ENCODE peak calls at places on chromosomes 7 and 10, in six cellular contexts. One of them, this sample, is unnamed.

GRCh38 chr10:99630439-99630838 is 10.2 kb upstream of the SLC25A28 start:
- DNase-seq in hepatocyte: peak; percentile 63
- DNase-seq in esophagus muscularis mucosa: no peak
- DNase-seq in effector memory CD4-positive, alpha-beta T cell: no peak
- DNase-seq in tibial artery: no peak
- DNase-seq in aorta: no peak
- DNase-seq in this sample: no peak

GRCh38 chr7:125173571-125173970 is 243.9 kb upstream of the POT1 start:
- DNase-seq in hepatocyte: no peak
- DNase-seq in esophagus muscularis mucosa: no peak
- DNase-seq in effector memory CD4-positive, alpha-beta T cell: no peak
- DNase-seq in aorta: no peak
- DNase-seq in tibial artery: no peak
- DNase-seq in this sample: no peak

GRCh38 chr7:123522061-123522460 is 12.3 kb downstream of the IQUB start:
- DNase-seq in esophagus muscularis mucosa: no peak
- DNase-seq in effector memory CD4-positive, alpha-beta T cell: no peak
- DNase-seq in tibial artery: no peak
- DNase-seq in aorta: no peak
- DNase-seq in hepatocyte: peak; percentile 23
- DNase-seq in this sample: no peak

GRCh38 chr7:22561356-22561755 is 61.4 kb upstream of the STEAP1B start:
- DNase-seq in effector memory CD4-positive, alpha-beta T cell: no peak
- DNase-seq in esophagus muscularis mucosa: peak; percentile 93
- DNase-seq in aorta: peak; percentile 89
- DNase-seq in hepatocyte: peak; percentile 85
- DNase-seq in tibial artery: peak; percentile 92
- DNase-seq in this sample: peak; percentile 97

GRCh38 chr7:95609277-95609971 is 13.1 kb upstream of the PDK4 start:
- DNase-seq in hepatocyte: peak; percentile 49
- DNase-seq in esophagus muscularis mucosa: no peak
- DNase-seq in tibial artery: no peak
- DNase-seq in aorta: no peak
- DNase-seq in effector memory CD4-positive, alpha-beta T cell: no peak
- DNase-seq in this sample: no peak

GRCh38 chr7:121366852-121367431 is 29.2 kb downstream of the FAM3C start:
- DNase-seq in aorta: no peak
- DNase-seq in esophagus muscularis mucosa: no peak
- DNase-seq in tibial artery: no peak
- DNase-seq in hepatocyte: peak; percentile 32
- DNase-seq in effector memory CD4-positive, alpha-beta T cell: no peak
- DNase-seq in this sample: no peak

GRCh38 chr10:87761153-87761552 is 56.9 kb downstream of the ATAD1 start:
- DNase-seq in hepatocyte: no peak
- DNase-seq in esophagus muscularis mucosa: no peak
- DNase-seq in tibial artery: no peak
- DNase-seq in aorta: no peak
- DNase-seq in effector memory CD4-positive, alpha-beta T cell: no peak
- DNase-seq in this sample: no peak

GRCh38 chr7:3095046-3095445 is 51.4 kb upstream of the CARD11 start:
- DNase-seq in effector memory CD4-positive, alpha-beta T cell: no peak
- DNase-seq in tibial artery: no peak
- DNase-seq in aorta: no peak
- DNase-seq in esophagus muscularis mucosa: no peak
- DNase-seq in hepatocyte: no peak
- DNase-seq in this sample: no peak

GRCh38 chr10:48439581-48440041 is 133.1 kb downstream of the MAPK8 start:
- DNase-seq in aorta: no peak
- DNase-seq in tibial artery: no peak
- DNase-seq in hepatocyte: peak; percentile 81
- DNase-seq in esophagus muscularis mucosa: no peak
- DNase-seq in effector memory CD4-positive, alpha-beta T cell: no peak
- DNase-seq in this sample: no peak

GRCh38 chr7:57769958-57770357 is 320.0 kb downstream of the ZNF716 start:
- DNase-seq in hepatocyte: no peak
- DNase-seq in aorta: no peak
- DNase-seq in esophagus muscularis mucosa: no peak
- DNase-seq in tibial artery: peak; percentile 28
- DNase-seq in effector memory CD4-positive, alpha-beta T cell: no peak
- DNase-seq in this sample: no peak
- H3K4me3 ChIP-seq in hepatocyte: no peak overlapping the region
- H3K4me3 ChIP-seq in aorta: no peak overlapping the region
- H3K4me3 ChIP-seq in esophagus muscularis mucosa: no peak overlapping the region
- H3K4me3 ChIP-seq in tibial artery: no peak overlapping the region
- H3K4me3 ChIP-seq in effector memory CD4-positive, alpha-beta T cell: no peak overlapping the region
- H3K4me3 ChIP-seq in this sample: no peak overlapping the region

DNA sequence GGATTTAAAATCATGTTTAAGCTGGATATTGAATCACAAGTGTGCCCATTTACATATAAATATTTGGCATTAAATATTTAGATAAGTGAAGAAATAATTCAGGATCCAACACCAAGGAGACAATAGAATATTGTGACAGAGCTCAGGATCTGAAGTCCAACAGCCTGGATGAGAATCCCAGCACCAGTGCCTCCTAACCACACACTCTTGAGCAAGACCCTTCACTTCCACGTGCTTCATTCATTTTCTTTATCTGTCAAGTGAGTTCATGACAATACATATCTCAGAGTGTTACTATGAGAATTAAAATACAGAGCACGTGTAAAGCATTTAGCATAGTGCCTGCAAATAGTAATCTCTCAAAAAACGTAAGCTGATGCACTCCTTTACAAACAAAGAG is 78.4 kb upstream of the IKZF1 start:
- DNase-seq in effector memory CD4-positive, alpha-beta T cell: no peak
- DNase-seq in esophagus muscularis mucosa: no peak
- DNase-seq in hepatocyte: no peak
- DNase-seq in aorta: no peak
- DNase-seq in tibial artery: no peak
- DNase-seq in this sample: no peak
- H3K9me3 ChIP-seq in effector memory CD4-positive, alpha-beta T cell: peaks cover 17% of the 10 kb centered on the region
- H3K9me3 ChIP-seq in esophagus muscularis mucosa: peaks cover 6% of the 10 kb centered on the region
- H3K9me3 ChIP-seq in hepatocyte: no peaks in the 10 kb centered on the region
- H3K9me3 ChIP-seq in aorta: no peaks in the 10 kb centered on the region
- H3K9me3 ChIP-seq in tibial artery: peaks cover 7% of the 10 kb centered on the region
- H3K9me3 ChIP-seq in this sample: peaks cover 8% of the 10 kb centered on the region

GRCh38 chr10:19659920-19660655 is 156.1 kb upstream of the PLXDC2 start:
- DNase-seq in hepatocyte: no peak
- DNase-seq in tibial artery: no peak
- DNase-seq in aorta: no peak
- DNase-seq in effector memory CD4-positive, alpha-beta T cell: no peak
- DNase-seq in esophagus muscularis mucosa: no peak
- DNase-seq in this sample: no peak

GRCh38 chr10:19658622-19659233 is 157.5 kb upstream of the PLXDC2 start:
- DNase-seq in hepatocyte: no peak
- DNase-seq in esophagus muscularis mucosa: no peak
- DNase-seq in aorta: no peak
- DNase-seq in tibial artery: no peak
- DNase-seq in effector memory CD4-positive, alpha-beta T cell: no peak
- DNase-seq in this sample: no peak

GRCh38 chr10:19658131-19658530 is 158.1 kb upstream of the PLXDC2 start:
- DNase-seq in esophagus muscularis mucosa: no peak
- DNase-seq in effector memory CD4-positive, alpha-beta T cell: no peak
- DNase-seq in aorta: no peak
- DNase-seq in hepatocyte: no peak
- DNase-seq in tibial artery: no peak
- DNase-seq in this sample: no peak

GRCh38 chr10:19654576-19654975 is 161.7 kb upstream of the PLXDC2 start:
- DNase-seq in esophagus muscularis mucosa: no peak
- DNase-seq in effector memory CD4-positive, alpha-beta T cell: no peak
- DNase-seq in tibial artery: no peak
- DNase-seq in aorta: no peak
- DNase-seq in hepatocyte: peak; percentile 21
- DNase-seq in this sample: peak; percentile 14

DNA sequence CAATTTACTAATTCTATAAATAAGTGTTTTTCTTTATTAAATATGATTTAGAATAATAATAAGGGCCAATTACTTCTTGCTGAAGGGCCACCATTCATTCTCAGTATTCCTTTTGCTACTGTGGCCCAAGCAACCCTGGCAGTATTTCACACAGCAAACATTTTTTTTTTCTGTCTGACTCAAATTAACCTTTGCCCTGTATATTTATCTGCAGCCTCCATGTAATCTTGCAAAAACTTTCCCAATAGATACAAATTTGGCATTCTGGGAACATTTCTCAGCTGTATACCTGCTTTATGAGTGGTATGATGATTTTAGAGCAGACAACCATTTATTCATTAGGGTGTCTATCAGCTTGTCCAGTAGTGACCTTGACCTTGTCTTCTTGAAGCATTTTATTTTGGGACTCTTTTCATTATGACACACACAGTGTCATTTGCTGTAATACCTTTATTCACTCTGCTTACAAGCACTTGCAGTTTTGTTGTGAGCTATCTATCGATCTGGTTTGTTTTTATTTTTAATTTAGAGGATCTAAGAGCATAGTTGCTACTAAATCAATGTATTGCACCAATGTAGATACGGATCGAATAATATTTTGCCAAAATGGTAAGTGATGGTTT is 159.7 kb upstream of the PLXDC2 start:
- DNase-seq in tibial artery: no peak
- DNase-seq in effector memory CD4-positive, alpha-beta T cell: no peak
- DNase-seq in hepatocyte: no peak
- DNase-seq in aorta: no peak
- DNase-seq in esophagus muscularis mucosa: no peak
- DNase-seq in this sample: no peak
- H3K4me3 ChIP-seq in tibial artery: no peak overlapping the region
- H3K4me3 ChIP-seq in effector memory CD4-positive, alpha-beta T cell: no peak overlapping the region
- H3K4me3 ChIP-seq in hepatocyte: no peak overlapping the region
- H3K4me3 ChIP-seq in aorta: no peak overlapping the region
- H3K4me3 ChIP-seq in esophagus muscularis mucosa: no peak overlapping the region
- H3K4me3 ChIP-seq in this sample: no peak overlapping the region

GRCh38 chr7:67947191-67947590 is 950.6 kb downstream of the TYW1 start:
- DNase-seq in effector memory CD4-positive, alpha-beta T cell: no peak
- DNase-seq in tibial artery: no peak
- DNase-seq in aorta: no peak
- DNase-seq in hepatocyte: no peak
- DNase-seq in esophagus muscularis mucosa: no peak
- DNase-seq in this sample: no peak

GRCh38 chr7:67947651-67948050 is 951.0 kb downstream of the TYW1 start:
- DNase-seq in esophagus muscularis mucosa: no peak
- DNase-seq in hepatocyte: no peak
- DNase-seq in effector memory CD4-positive, alpha-beta T cell: no peak
- DNase-seq in tibial artery: no peak
- DNase-seq in aorta: no peak
- DNase-seq in this sample: no peak

GRCh38 chr7:67955061-67955460 is 958.4 kb downstream of the TYW1 start:
- DNase-seq in tibial artery: no peak
- DNase-seq in esophagus muscularis mucosa: no peak
- DNase-seq in effector memory CD4-positive, alpha-beta T cell: no peak
- DNase-seq in hepatocyte: no peak
- DNase-seq in aorta: no peak
- DNase-seq in this sample: peak; percentile 9

GRCh38 chr7:67950321-67951083 is 953.9 kb downstream of the TYW1 start:
- DNase-seq in aorta: no peak
- DNase-seq in effector memory CD4-positive, alpha-beta T cell: no peak
- DNase-seq in tibial artery: no peak
- DNase-seq in hepatocyte: no peak
- DNase-seq in esophagus muscularis mucosa: no peak
- DNase-seq in this sample: no peak
- H3K9me3 ChIP-seq in aorta: no peaks in the 10 kb centered on the region
- H3K9me3 ChIP-seq in effector memory CD4-positive, alpha-beta T cell: no peaks in the 10 kb centered on the region
- H3K9me3 ChIP-seq in tibial artery: no peaks in the 10 kb centered on the region
- H3K9me3 ChIP-seq in hepatocyte: no peaks in the 10 kb centered on the region
- H3K9me3 ChIP-seq in esophagus muscularis mucosa: no peaks in the 10 kb centered on the region
- H3K9me3 ChIP-seq in this sample: no peaks in the 10 kb centered on the region

GRCh38 chr7:18049262-18049661 is 21.6 kb upstream of the PRPS1L1 start:
- DNase-seq in tibial artery: no peak
- DNase-seq in esophagus muscularis mucosa: no peak
- DNase-seq in effector memory CD4-positive, alpha-beta T cell: no peak
- DNase-seq in hepatocyte: no peak
- DNase-seq in aorta: no peak
- DNase-seq in this sample: no peak

GRCh38 chr7:18040196-18040595 is 12.6 kb upstream of the PRPS1L1 start:
- DNase-seq in hepatocyte: no peak
- DNase-seq in aorta: no peak
- DNase-seq in esophagus muscularis mucosa: no peak
- DNase-seq in effector memory CD4-positive, alpha-beta T cell: no peak
- DNase-seq in tibial artery: no peak
- DNase-seq in this sample: no peak

GRCh38 chr7:18041202-18041601 is 13.6 kb upstream of the PRPS1L1 start:
- DNase-seq in aorta: no peak
- DNase-seq in tibial artery: no peak
- DNase-seq in hepatocyte: no peak
- DNase-seq in esophagus muscularis mucosa: no peak
- DNase-seq in effector memory CD4-positive, alpha-beta T cell: no peak
- DNase-seq in this sample: no peak

DNA sequence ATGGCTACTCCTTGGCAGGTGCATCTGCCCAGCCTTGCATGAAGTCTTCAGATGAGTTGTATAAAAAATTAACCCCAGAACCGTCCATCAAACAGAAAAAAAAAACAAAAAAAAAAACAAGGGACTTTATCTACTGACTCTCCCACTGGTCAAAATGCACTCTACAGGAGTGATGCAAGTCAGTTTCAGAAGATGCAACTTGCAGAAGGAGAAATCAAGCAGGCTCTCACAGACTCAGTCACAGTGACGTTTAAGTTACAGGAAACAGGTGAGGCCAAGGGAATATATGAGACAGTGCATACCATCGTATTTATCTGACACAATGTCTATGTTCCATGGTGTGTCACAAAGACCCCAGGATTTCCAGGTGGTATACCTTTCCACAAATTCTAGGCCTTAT is 17.5 kb upstream of the PRPS1L1 start:
- DNase-seq in effector memory CD4-positive, alpha-beta T cell: no peak
- DNase-seq in aorta: no peak
- DNase-seq in hepatocyte: no peak
- DNase-seq in esophagus muscularis mucosa: no peak
- DNase-seq in tibial artery: no peak
- DNase-seq in this sample: no peak
- H3K4me3 ChIP-seq in effector memory CD4-positive, alpha-beta T cell: no peak overlapping the region
- H3K4me3 ChIP-seq in aorta: no peak overlapping the region
- H3K4me3 ChIP-seq in hepatocyte: no peak overlapping the region
- H3K4me3 ChIP-seq in esophagus muscularis mucosa: no peak overlapping the region
- H3K4me3 ChIP-seq in tibial artery: no peak overlapping the region
- H3K4me3 ChIP-seq in this sample: no peak overlapping the region